ENCODE peak calls at places on chromosomes 3 and 15, in five cellular contexts. P is tibial nerve, J is GM20000, A is AG10803, S is mucosa of descending colon. U is an unnamed sample.

GRCh38 chr3:149934524-149934923 is 36.2 kb downstream of the PFN2 start:
- DNase-seq in P (no peak), J (no peak), A (peak), S (no peak), U (no peak)

GRCh38 chr3:119664850-119665379 is 4.5 kb upstream of the POPDC2 start:
- DNase-seq in P (no peak), J (no peak), A (no peak), S (no peak), U (no peak)

GRCh38 chr15:81897011-81897677 is 148.7 kb downstream of the MEX3B start:
- DNase-seq in P (no peak), J (no peak), A (peak), S (no peak), U (no peak)

GRCh38 chr15:65211157-65211982 is at the start of gene CILP:
- DNase-seq in P (peak), J (no peak), A (peak), S (no peak), U (no peak)

GRCh38 chr3:52193059-52193458 is 4.9 kb upstream of the ALAS1 start:
- DNase-seq in P (no peak), J (no peak), A (peak), S (no peak), U (no peak)

GRCh38 chr3:68666409-68667193 is 265.7 kb downstream of the TAFA4 start:
- DNase-seq in P (no peak), J (no peak), A (no peak), S (no peak), U (no peak)

GRCh38 chr3:23004971-23005370 is 198.2 kb upstream of the UBE2E2 start:
- DNase-seq in P (no peak), J (no peak), A (peak), S (no peak), U (peak)

GRCh38 chr3:45084820-45085816 is 59.0 kb downstream of the CLEC3B start:
- DNase-seq in P (no peak), J (no peak), A (peak), S (no peak), U (no peak)

GRCh38 chr15:63539517-63539916 is 35.1 kb downstream of the USP3 start:
- DNase-seq in P (no peak), J (no peak), A (no peak), S (no peak), U (no peak)

GRCh38 chr3:168089179-168089771 is 6.4 kb downstream of the GOLIM4 start:
- DNase-seq in P (no peak), J (no peak), A (no peak), S (no peak), U (no peak)

GRCh38 chr3:168086541-168087260 is 9.0 kb downstream of the GOLIM4 start:
- DNase-seq in P (no peak), J (no peak), A (no peak), S (no peak), U (no peak)

GRCh38 chr3:168087539-168087938 is 8.2 kb downstream of the GOLIM4 start:
- DNase-seq in P (no peak), J (no peak), A (no peak), S (no peak), U (no peak)

GRCh38 chr3:168090306-168091085 is 5.2 kb downstream of the GOLIM4 start:
- DNase-seq in P (no peak), J (no peak), A (peak), S (no peak), U (no peak)

GRCh38 chr3:168088106-168088722 is 7.5 kb downstream of the GOLIM4 start:
- DNase-seq in P (no peak), J (peak), A (peak), S (no peak), U (peak)
- TF ChIP-seq CTCF in P (no peak), J (no peak), A (peak), S (peak), U (peak)

DNA sequence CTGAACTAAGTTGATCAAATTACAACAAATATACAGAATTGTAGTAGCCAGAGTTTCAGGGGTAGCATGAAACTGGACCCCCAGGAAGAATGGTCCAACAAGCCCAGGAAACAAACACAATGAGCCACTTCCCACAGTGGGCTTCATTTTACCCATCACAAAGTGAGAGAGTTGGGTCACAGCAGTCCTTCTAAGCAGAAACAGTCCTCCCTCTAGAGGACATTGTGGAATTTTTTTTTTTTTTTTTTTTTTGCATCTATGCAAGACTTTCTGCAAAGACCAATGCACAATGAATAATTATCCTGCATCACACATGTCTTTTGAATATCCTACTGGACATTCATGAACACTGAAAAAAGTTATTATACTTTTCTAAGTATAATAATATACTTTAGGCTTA is 73.8 kb upstream of the ATP13A5 start:
- DNase-seq in P (no peak), J (no peak), A (no peak), S (no peak), U (no peak)
- TF ChIP-seq CTCF in P (no peak), J (no peak), A (peak), S (no peak), U (peak)

GRCh38 chr3:107062787-107063186 is 314.5 kb upstream of the CCDC54 start:
- DNase-seq in P (no peak), J (no peak), A (peak), S (no peak), U (no peak)

GRCh38 chr3:107065094-107065861 is 312.0 kb upstream of the CCDC54 start:
- DNase-seq in P (no peak), J (no peak), A (no peak), S (no peak), U (no peak)

GRCh38 chr3:107063351-107063750 is 313.9 kb upstream of the CCDC54 start:
- DNase-seq in P (no peak), J (no peak), A (no peak), S (no peak), U (no peak)

GRCh38 chr3:107062310-107062709 is 314.9 kb upstream of the CCDC54 start:
- DNase-seq in P (no peak), J (no peak), A (no peak), S (no peak), U (no peak)

DNA sequence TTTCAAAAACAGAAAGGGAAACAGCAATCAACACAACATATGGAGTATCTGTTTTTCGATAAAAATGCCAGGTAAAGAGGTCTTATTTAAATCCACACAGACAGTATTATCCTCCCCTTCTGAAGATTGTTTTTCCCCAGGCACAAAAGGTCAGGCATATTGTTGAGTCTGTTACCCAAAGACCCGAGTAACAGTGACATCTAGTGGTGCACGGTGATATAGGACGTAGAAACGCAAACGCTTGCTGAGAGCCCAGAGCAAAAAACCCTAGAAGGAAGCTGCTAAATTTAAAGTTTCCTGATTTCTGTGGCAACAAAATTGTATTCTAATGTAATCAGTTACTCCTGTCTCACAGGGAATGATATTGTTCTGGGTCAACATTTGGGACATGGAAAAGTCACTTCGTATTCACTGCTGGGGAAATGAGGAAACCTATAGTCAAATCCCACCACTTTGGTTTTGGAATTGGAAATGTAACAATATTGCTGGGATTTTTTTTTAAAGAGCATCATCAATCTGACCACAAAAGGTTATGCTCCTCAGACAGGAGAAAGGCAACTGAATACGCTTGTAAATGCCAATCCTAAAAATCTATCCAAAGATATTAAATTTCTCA is 312.7 kb upstream of the CCDC54 start:
- DNase-seq in P (peak), J (peak), A (peak), S (no peak), U (peak)
- TF ChIP-seq CTCF in P (peak), J (peak), A (peak), S (peak), U (peak)

GRCh38 chr15:33242669-33243191 is 48.2 kb upstream of the FMN1 start:
- DNase-seq in P (no peak), J (no peak), A (peak), S (no peak), U (no peak)
- TF ChIP-seq CTCF in P (no peak), J (peak), A (peak), S (no peak), U (peak)

GRCh38 chr3:39185326-39185958 is 7.0 kb downstream of the XIRP1 start:
- DNase-seq in P (no peak), J (no peak), A (no peak), S (no peak), U (no peak)

GRCh38 chr3:39181408-39182335 is 10.7 kb downstream of the XIRP1 start:
- DNase-seq in P (no peak), J (peak), A (no peak), S (no peak), U (no peak)

GRCh38 chr3:39184968-39185285 is 7.5 kb downstream of the XIRP1 start:
- DNase-seq in P (no peak), J (no peak), A (no peak), S (no peak), U (no peak)

GRCh38 chr3:39184081-39184967 is 8.1 kb downstream of the XIRP1 start:
- DNase-seq in P (no peak), J (peak), A (no peak), S (no peak), U (no peak)

GRCh38 chr3:39183231-39184080 is 8.9 kb downstream of the XIRP1 start:
- DNase-seq in P (no peak), J (no peak), A (no peak), S (no peak), U (no peak)
- TF ChIP-seq CTCF in P (no peak), J (no peak), A (no peak), S (no peak), U (no peak)

GRCh38 chr3:128456776-128457715 is 9.6 kb downstream of the DNAJB8 start:
- DNase-seq in P (no peak), J (no peak), A (no peak), S (peak), U (no peak)
- TF ChIP-seq CTCF in P (no peak), J (no peak), A (no peak), S (no peak), U (no peak)

GRCh38 chr3:186640473-186640818 is 247 bp downstream of the FETUB start:
- DNase-seq in P (no peak), J (no peak), A (no peak), S (no peak), U (peak)
- TF ChIP-seq CTCF in P (no peak), J (no peak), A (no peak), S (no peak), U (no peak)

GRCh38 chr3:115436767-115437301 is 186.5 kb upstream of the GAP43 start:
- DNase-seq in P (no peak), J (no peak), A (peak), S (no peak), U (peak)
- TF ChIP-seq CTCF in P (no peak), J (no peak), A (peak), S (no peak), U (peak)

GRCh38 chr15:51286816-51287215 is 51.6 kb downstream of the CYP19A1 start:
- DNase-seq in P (no peak), J (no peak), A (no peak), S (no peak), U (peak)
- TF ChIP-seq CTCF in P (no peak), J (no peak), A (no peak), S (no peak), U (no peak)

GRCh38 chr3:188826574-188826973 is 345.2 kb upstream of the TPRG1 start:
- DNase-seq in P (no peak), J (no peak), A (no peak), S (no peak), U (no peak)
- TF ChIP-seq CTCF in P (no peak), J (no peak), A (no peak), S (no peak), U (no peak)